ENCODE peak calls at places on chromosomes 12 and 14, in four cellular contexts. One of them, this sample, is unnamed.

GRCh38 chr12:31585895-31586294 is 5.0 kb downstream of the DENND5B start:
- DNase-seq in left ventricle myocardium superior: no peak
- DNase-seq in HFF-Myc: no peak
- DNase-seq in T-cell: no peak
- DNase-seq in this sample: no peak

GRCh38 chr12:110533607-110534006 is 31.5 kb downstream of the RAD9B start:
- DNase-seq in T-cell: no peak
- DNase-seq in HFF-Myc: no peak
- DNase-seq in left ventricle myocardium superior: no peak
- DNase-seq in this sample: no peak

GRCh38 chr12:9095322-9095721 is 20.4 kb downstream of the A2M start:
- DNase-seq in HFF-Myc: no peak
- DNase-seq in left ventricle myocardium superior: no peak
- DNase-seq in T-cell: no peak
- DNase-seq in this sample: no peak

GRCh38 chr12:63826002-63826585 is 18.4 kb upstream of the SRGAP1 start:
- DNase-seq in T-cell: no peak
- DNase-seq in left ventricle myocardium superior: no peak
- DNase-seq in HFF-Myc: peak; percentile 63
- DNase-seq in this sample: peak; percentile 59

GRCh38 chr14:93133476-93133875 is 17.8 kb upstream of the ITPK1 start:
- DNase-seq in HFF-Myc: no peak
- DNase-seq in T-cell: no peak
- DNase-seq in left ventricle myocardium superior: no peak
- DNase-seq in this sample: no peak

GRCh38 chr12:4864575-4864974 is 45.1 kb upstream of the KCNA1 start:
- DNase-seq in T-cell: no peak
- DNase-seq in left ventricle myocardium superior: no peak
- DNase-seq in HFF-Myc: no peak
- DNase-seq in this sample: no peak

GRCh38 chr14:87522575-87522974 is 470.4 kb downstream of the GALC start:
- DNase-seq in HFF-Myc: no peak
- DNase-seq in T-cell: no peak
- DNase-seq in left ventricle myocardium superior: no peak
- DNase-seq in this sample: peak; percentile 55

GRCh38 chr12:125187780-125188741 is 122.8 kb downstream of the AACS start:
- DNase-seq in T-cell: no peak
- DNase-seq in left ventricle myocardium superior: no peak
- DNase-seq in HFF-Myc: no peak
- DNase-seq in this sample: no peak

GRCh38 chr12:129213551-129213950 is 360.3 kb downstream of the GLT1D1 start:
- DNase-seq in HFF-Myc: no peak
- DNase-seq in T-cell: no peak
- DNase-seq in left ventricle myocardium superior: no peak
- DNase-seq in this sample: no peak

GRCh38 chr14:89973234-89973823 is 17.6 kb downstream of the TDP1 start:
- DNase-seq in T-cell: peak; percentile 24
- DNase-seq in left ventricle myocardium superior: peak; percentile 73
- DNase-seq in HFF-Myc: no peak
- DNase-seq in this sample: peak; percentile 30

GRCh38 chr14:61145258-61145902 is 135.8 kb downstream of the TMEM30B start:
- DNase-seq in left ventricle myocardium superior: no peak
- DNase-seq in HFF-Myc: peak; percentile 96
- DNase-seq in T-cell: no peak
- DNase-seq in this sample: peak; percentile 41

GRCh38 chr12:108605690-108606406 is 8.0 kb upstream of the TMEM119 start:
- DNase-seq in HFF-Myc: no peak
- DNase-seq in T-cell: no peak
- DNase-seq in left ventricle myocardium superior: no peak
- DNase-seq in this sample: no peak

GRCh38 chr14:42961509-42961908 is 1354.8 kb downstream of the LRFN5 start:
- DNase-seq in left ventricle myocardium superior: no peak
- DNase-seq in T-cell: no peak
- DNase-seq in HFF-Myc: no peak
- DNase-seq in this sample: no peak

GRCh38 chr12:17334784-17335183 is 728.8 kb upstream of the LMO3 start:
- DNase-seq in HFF-Myc: no peak
- DNase-seq in left ventricle myocardium superior: no peak
- DNase-seq in T-cell: no peak
- DNase-seq in this sample: no peak

GRCh38 chr14:101598159-101598558 is 36.9 kb downstream of the DIO3 start:
- DNase-seq in left ventricle myocardium superior: no peak
- DNase-seq in T-cell: no peak
- DNase-seq in HFF-Myc: no peak
- DNase-seq in this sample: no peak

GRCh38 chr12:50101663-50102062 is 2.1 kb upstream of the GPD1 start:
- DNase-seq in T-cell: no peak
- DNase-seq in HFF-Myc: no peak
- DNase-seq in left ventricle myocardium superior: no peak
- DNase-seq in this sample: peak; percentile 57

GRCh38 chr14:39431416-39432178 is 636 bp downstream of the FBXO33 start:
- DNase-seq in T-cell: peak; percentile 31
- DNase-seq in left ventricle myocardium superior: peak; percentile 57
- DNase-seq in HFF-Myc: no peak
- DNase-seq in this sample: peak; percentile 47

GRCh38 chr14:72478397-72479025 is 415.4 kb downstream of the DPF3 start:
- DNase-seq in left ventricle myocardium superior: no peak
- DNase-seq in HFF-Myc: no peak
- DNase-seq in T-cell: no peak
- DNase-seq in this sample: peak; percentile 69

GRCh38 chr12:121581681-121582439 is 1.0 kb upstream of the KDM2B start:
- DNase-seq in left ventricle myocardium superior: peak; percentile 55
- DNase-seq in T-cell: no peak
- DNase-seq in HFF-Myc: no peak
- DNase-seq in this sample: peak; percentile 59

GRCh38 chr14:64954491-64955240 is 12.1 kb upstream of the GPX2 start:
- DNase-seq in T-cell: no peak
- DNase-seq in left ventricle myocardium superior: no peak
- DNase-seq in HFF-Myc: no peak
- DNase-seq in this sample: no peak

GRCh38 chr12:95304673-95305198 is 87.1 kb downstream of the VEZT start:
- DNase-seq in left ventricle myocardium superior: no peak
- DNase-seq in HFF-Myc: no peak
- DNase-seq in T-cell: no peak
- DNase-seq in this sample: no peak

GRCh38 chr14:45698462-45699134 is 445.6 kb upstream of the MIS18BP1 start:
- DNase-seq in T-cell: no peak
- DNase-seq in HFF-Myc: no peak
- DNase-seq in left ventricle myocardium superior: no peak
- DNase-seq in this sample: peak; percentile 6

GRCh38 chr12:89544730-89545184 is 18.9 kb upstream of the POC1B start:
- DNase-seq in T-cell: no peak
- DNase-seq in HFF-Myc: peak; percentile 55
- DNase-seq in left ventricle myocardium superior: peak; percentile 71
- DNase-seq in this sample: peak; percentile 60

GRCh38 chr12:24952389-24952788 is 3.5 kb upstream of the BCAT1 start:
- DNase-seq in T-cell: no peak
- DNase-seq in HFF-Myc: no peak
- DNase-seq in left ventricle myocardium superior: no peak
- DNase-seq in this sample: no peak

GRCh38 chr12:72274926-72275325 is 2.8 kb downstream of the TRHDE start:
- DNase-seq in HFF-Myc: no peak
- DNase-seq in left ventricle myocardium superior: no peak
- DNase-seq in T-cell: no peak
- DNase-seq in this sample: peak; percentile 80

GRCh38 chr12:95173392-95174251 is 43.6 kb downstream of the FGD6 start:
- DNase-seq in left ventricle myocardium superior: peak; percentile 76
- DNase-seq in HFF-Myc: peak; percentile 55
- DNase-seq in T-cell: no peak
- DNase-seq in this sample: peak; percentile 91

GRCh38 chr12:18798445-18799139 is 60.7 kb downstream of the CAPZA3 start:
- DNase-seq in HFF-Myc: no peak
- DNase-seq in left ventricle myocardium superior: no peak
- DNase-seq in T-cell: no peak
- DNase-seq in this sample: peak; percentile 95

GRCh38 chr12:84913151-84913550 is 552 bp upstream of the SLC6A15 start:
- DNase-seq in left ventricle myocardium superior: no peak
- DNase-seq in T-cell: no peak
- DNase-seq in HFF-Myc: no peak
- DNase-seq in this sample: no peak

GRCh38 chr14:92549853-92550244 is 36.3 kb downstream of the RIN3 start:
- DNase-seq in HFF-Myc: no peak
- DNase-seq in left ventricle myocardium superior: peak; percentile 64
- DNase-seq in T-cell: no peak
- DNase-seq in this sample: no peak

GRCh38 chr12:90816353-90817089 is 138.5 kb downstream of the CCER1 start:
- DNase-seq in HFF-Myc: no peak
- DNase-seq in left ventricle myocardium superior: no peak
- DNase-seq in T-cell: no peak
- DNase-seq in this sample: peak; percentile 18

GRCh38 chr12:117580718-117581062 is 219.3 kb upstream of the NOS1 start:
- DNase-seq in HFF-Myc: no peak
- DNase-seq in left ventricle myocardium superior: peak; percentile 56
- DNase-seq in T-cell: no peak
- DNase-seq in this sample: peak; percentile 86

GRCh38 chr12:3202734-3203446 is 125.7 kb downstream of the TSPAN9 start:
- DNase-seq in T-cell: peak; percentile 9
- DNase-seq in left ventricle myocardium superior: peak; percentile 69
- DNase-seq in HFF-Myc: no peak
- DNase-seq in this sample: peak; percentile 35

GRCh38 chr12:100688451-100688864 is 106.1 kb upstream of the ANO4 start:
- DNase-seq in left ventricle myocardium superior: no peak
- DNase-seq in T-cell: no peak
- DNase-seq in HFF-Myc: no peak
- DNase-seq in this sample: no peak

GRCh38 chr12:6233121-6233971 is 33.1 kb downstream of the CD9 start:
- DNase-seq in HFF-Myc: no peak
- DNase-seq in T-cell: no peak
- DNase-seq in left ventricle myocardium superior: no peak
- DNase-seq in this sample: no peak

GRCh38 chr12:72273499-72273837 is 1.3 kb downstream of the TRHDE start:
- DNase-seq in T-cell: no peak
- DNase-seq in left ventricle myocardium superior: peak; percentile 15
- DNase-seq in HFF-Myc: no peak
- DNase-seq in this sample: peak; percentile 83

GRCh38 chr14:69696633-69697557 is 70.0 kb upstream of the SRSF5 start:
- DNase-seq in HFF-Myc: no peak
- DNase-seq in T-cell: no peak
- DNase-seq in left ventricle myocardium superior: no peak
- DNase-seq in this sample: no peak

GRCh38 chr12:69655616-69656336 is 43.3 kb downstream of the BEST3 start:
- DNase-seq in T-cell: no peak
- DNase-seq in HFF-Myc: peak; percentile 36
- DNase-seq in left ventricle myocardium superior: no peak
- DNase-seq in this sample: peak; percentile 53

This sample was measured in Caki2.